ENCODE peak calls at places on chromosome 18, in nine cellular contexts. One of them, this sample, is unnamed.

GRCh38 chr18:6561029-6561861 is 146.5 kb upstream of the L3MBTL4 start:
- DNase-seq in sciatic nerve: no peak
- DNase-seq in effector CD4-positive, alpha-beta T cell: no peak
- DNase-seq in hippocampal formation: no peak
- DNase-seq in ELR: no peak
- DNase-seq in GM13977: no peak
- DNase-seq in astrocyte of the spinal cord: no peak
- DNase-seq in endodermal cell: peak
- DNase-seq in B cell: no peak
- DNase-seq in this sample: no peak

GRCh38 chr18:27017901-27018500 is 152.5 kb upstream of the AQP4 start:
- DNase-seq in endodermal cell: no peak
- DNase-seq in astrocyte of the spinal cord: peak
- DNase-seq in GM13977: peak
- DNase-seq in sciatic nerve: no peak
- DNase-seq in hippocampal formation: peak
- DNase-seq in ELR: peak
- DNase-seq in B cell: no peak
- DNase-seq in effector CD4-positive, alpha-beta T cell: no peak
- DNase-seq in this sample: peak

GRCh38 chr18:37251679-37252078 is 313.9 kb downstream of the CELF4 start:
- DNase-seq in GM13977: no peak
- DNase-seq in B cell: no peak
- DNase-seq in hippocampal formation: no peak
- DNase-seq in ELR: no peak
- DNase-seq in sciatic nerve: no peak
- DNase-seq in astrocyte of the spinal cord: no peak
- DNase-seq in endodermal cell: no peak
- DNase-seq in effector CD4-positive, alpha-beta T cell: no peak
- DNase-seq in this sample: no peak

GRCh38 chr18:79118797-79119196 is 49.6 kb downstream of the ATP9B start:
- DNase-seq in effector CD4-positive, alpha-beta T cell: no peak
- DNase-seq in B cell: no peak
- DNase-seq in sciatic nerve: no peak
- DNase-seq in GM13977: no peak
- DNase-seq in ELR: no peak
- DNase-seq in hippocampal formation: no peak
- DNase-seq in astrocyte of the spinal cord: no peak
- DNase-seq in endodermal cell: no peak
- DNase-seq in this sample: no peak

GRCh38 chr18:43574974-43575373 is 297.7 kb upstream of the SYT4 start:
- DNase-seq in sciatic nerve: no peak
- DNase-seq in astrocyte of the spinal cord: no peak
- DNase-seq in hippocampal formation: no peak
- DNase-seq in endodermal cell: no peak
- DNase-seq in B cell: no peak
- DNase-seq in effector CD4-positive, alpha-beta T cell: no peak
- DNase-seq in GM13977: no peak
- DNase-seq in ELR: no peak
- DNase-seq in this sample: no peak

GRCh38 chr18:24271381-24272331 is 126.0 kb downstream of the OSBPL1A start:
- DNase-seq in endodermal cell: peak
- DNase-seq in ELR: peak
- DNase-seq in effector CD4-positive, alpha-beta T cell: no peak
- DNase-seq in astrocyte of the spinal cord: peak
- DNase-seq in sciatic nerve: peak
- DNase-seq in hippocampal formation: peak
- DNase-seq in GM13977: peak
- DNase-seq in B cell: peak
- DNase-seq in this sample: peak

GRCh38 chr18:70422061-70422965 is 133.5 kb downstream of the SOCS6 start:
- DNase-seq in sciatic nerve: peak
- DNase-seq in effector CD4-positive, alpha-beta T cell: no peak
- DNase-seq in astrocyte of the spinal cord: peak
- DNase-seq in GM13977: no peak
- DNase-seq in endodermal cell: no peak
- DNase-seq in B cell: no peak
- DNase-seq in ELR: peak
- DNase-seq in hippocampal formation: no peak
- DNase-seq in this sample: peak

GRCh38 chr18:48320639-48320945 is 88.6 kb downstream of the ZBTB7C start:
- DNase-seq in GM13977: no peak
- DNase-seq in B cell: no peak
- DNase-seq in endodermal cell: no peak
- DNase-seq in effector CD4-positive, alpha-beta T cell: no peak
- DNase-seq in astrocyte of the spinal cord: no peak
- DNase-seq in hippocampal formation: no peak
- DNase-seq in ELR: no peak
- DNase-seq in sciatic nerve: no peak
- DNase-seq in this sample: no peak

GRCh38 chr18:13387856-13388548 is 169.4 kb downstream of the LDLRAD4 start:
- DNase-seq in GM13977: no peak
- DNase-seq in B cell: no peak
- DNase-seq in endodermal cell: no peak
- DNase-seq in effector CD4-positive, alpha-beta T cell: no peak
- DNase-seq in hippocampal formation: no peak
- DNase-seq in astrocyte of the spinal cord: peak
- DNase-seq in ELR: peak
- DNase-seq in sciatic nerve: no peak
- DNase-seq in this sample: no peak

GRCh38 chr18:54147439-54147838 is 77.0 kb downstream of the MBD2 start:
- DNase-seq in endodermal cell: no peak
- DNase-seq in B cell: no peak
- DNase-seq in effector CD4-positive, alpha-beta T cell: no peak
- DNase-seq in sciatic nerve: no peak
- DNase-seq in astrocyte of the spinal cord: no peak
- DNase-seq in GM13977: peak
- DNase-seq in hippocampal formation: no peak
- DNase-seq in ELR: no peak
- DNase-seq in this sample: no peak

GRCh38 chr18:24009651-24010333 is 4.8 kb upstream of the TTC39C start:
- DNase-seq in hippocampal formation: no peak
- DNase-seq in GM13977: no peak
- DNase-seq in effector CD4-positive, alpha-beta T cell: no peak
- DNase-seq in ELR: no peak
- DNase-seq in endodermal cell: no peak
- DNase-seq in astrocyte of the spinal cord: no peak
- DNase-seq in sciatic nerve: no peak
- DNase-seq in B cell: peak
- DNase-seq in this sample: no peak

GRCh38 chr18:23114171-23114881 is 21.0 kb upstream of the CABLES1 start:
- DNase-seq in ELR: no peak
- DNase-seq in GM13977: no peak
- DNase-seq in effector CD4-positive, alpha-beta T cell: no peak
- DNase-seq in B cell: no peak
- DNase-seq in endodermal cell: no peak
- DNase-seq in hippocampal formation: no peak
- DNase-seq in astrocyte of the spinal cord: peak
- DNase-seq in sciatic nerve: no peak
- DNase-seq in this sample: peak

GRCh38 chr18:36798738-36799473 is 29.9 kb downstream of the TPGS2 start:
- DNase-seq in endodermal cell: no peak
- DNase-seq in B cell: no peak
- DNase-seq in sciatic nerve: no peak
- DNase-seq in GM13977: no peak
- DNase-seq in effector CD4-positive, alpha-beta T cell: no peak
- DNase-seq in ELR: no peak
- DNase-seq in astrocyte of the spinal cord: peak
- DNase-seq in hippocampal formation: no peak
- DNase-seq in this sample: no peak

GRCh38 chr18:36831139-36831538 is 2.2 kb downstream of the KIAA1328 start:
- DNase-seq in astrocyte of the spinal cord: no peak
- DNase-seq in ELR: peak
- DNase-seq in B cell: no peak
- DNase-seq in sciatic nerve: no peak
- DNase-seq in endodermal cell: no peak
- DNase-seq in GM13977: no peak
- DNase-seq in hippocampal formation: no peak
- DNase-seq in effector CD4-positive, alpha-beta T cell: no peak
- DNase-seq in this sample: no peak